ENCODE peak calls at places on chromosome 4, in seven cellular contexts. One of them, this sample, is unnamed.

GRCh38 chr4:102713096-102713495 is 47.7 kb downstream of the MANBA start:
- DNase-seq in mesendoderm: peak
- DNase-seq in trophoblast cell: peak
- DNase-seq in IMR-90: peak
- DNase-seq in H9: no peak
- DNase-seq in mesenchymal stem cell: peak
- DNase-seq in H1: no peak
- DNase-seq in this sample: no peak

GRCh38 chr4:151228196-151229119 is 48.5 kb upstream of the PRSS48 start:
- DNase-seq in mesendoderm: no peak
- DNase-seq in trophoblast cell: peak
- DNase-seq in IMR-90: peak
- DNase-seq in H9: no peak
- DNase-seq in mesenchymal stem cell: no peak
- DNase-seq in H1: no peak
- DNase-seq in this sample: no peak

GRCh38 chr4:133151301-133151680 is 2.2 kb downstream of the PCDH10 start:
- DNase-seq in mesendoderm: peak
- DNase-seq in trophoblast cell: no peak
- DNase-seq in IMR-90: no peak
- DNase-seq in H9: no peak
- DNase-seq in mesenchymal stem cell: peak
- DNase-seq in H1: no peak
- DNase-seq in this sample: no peak

GRCh38 chr4:621296-622070 is 3.9 kb upstream of the PDE6B start:
- DNase-seq in mesendoderm: no peak
- DNase-seq in trophoblast cell: no peak
- DNase-seq in IMR-90: no peak
- DNase-seq in H9: no peak
- DNase-seq in mesenchymal stem cell: no peak
- DNase-seq in H1: no peak
- DNase-seq in this sample: no peak

GRCh38 chr4:133152801-133153526 is 3.9 kb downstream of the PCDH10 start:
- DNase-seq in mesendoderm: peak
- DNase-seq in trophoblast cell: no peak
- DNase-seq in IMR-90: no peak
- DNase-seq in H9: peak
- DNase-seq in mesenchymal stem cell: peak
- DNase-seq in H1: no peak
- DNase-seq in this sample: no peak

GRCh38 chr4:73257995-73258667 is 467 bp downstream of the ANKRD17 start:
- DNase-seq in mesendoderm: peak
- DNase-seq in trophoblast cell: peak
- DNase-seq in IMR-90: peak
- DNase-seq in H9: peak
- DNase-seq in mesenchymal stem cell: peak
- DNase-seq in H1: no peak
- DNase-seq in this sample: peak

GRCh38 chr4:142035556-142035955 is 399.2 kb downstream of the IL15 start:
- DNase-seq in mesendoderm: no peak
- DNase-seq in trophoblast cell: no peak
- DNase-seq in IMR-90: peak
- DNase-seq in H9: no peak
- DNase-seq in mesenchymal stem cell: no peak
- DNase-seq in H1: no peak
- DNase-seq in this sample: no peak

GRCh38 chr4:4387531-4388311 is 819 bp downstream of the NSG1 start:
- DNase-seq in mesendoderm: no peak
- DNase-seq in trophoblast cell: peak
- DNase-seq in IMR-90: no peak
- DNase-seq in H9: no peak
- DNase-seq in mesenchymal stem cell: peak
- DNase-seq in H1: no peak
- DNase-seq in this sample: no peak

GRCh38 chr4:47287735-47288134 is 175.8 kb downstream of the COMMD8 start:
- DNase-seq in mesendoderm: peak
- DNase-seq in trophoblast cell: peak
- DNase-seq in IMR-90: peak
- DNase-seq in H9: no peak
- DNase-seq in mesenchymal stem cell: peak
- DNase-seq in H1: no peak
- DNase-seq in this sample: no peak

GRCh38 chr4:118749347-118749988 is 64.3 kb downstream of the METTL14 start:
- DNase-seq in mesendoderm: no peak
- DNase-seq in trophoblast cell: no peak
- DNase-seq in IMR-90: no peak
- DNase-seq in H9: no peak
- DNase-seq in mesenchymal stem cell: no peak
- DNase-seq in H1: no peak
- DNase-seq in this sample: no peak

GRCh38 chr4:36917413-36917812 is 327.1 kb upstream of the NWD2 start:
- DNase-seq in mesendoderm: no peak
- DNase-seq in trophoblast cell: no peak
- DNase-seq in IMR-90: no peak
- DNase-seq in H9: no peak
- DNase-seq in mesenchymal stem cell: no peak
- DNase-seq in H1: no peak
- DNase-seq in this sample: no peak

GRCh38 chr4:126611900-126612299 is 1020.9 kb upstream of the INTU start:
- DNase-seq in mesendoderm: no peak
- DNase-seq in trophoblast cell: no peak
- DNase-seq in IMR-90: peak
- DNase-seq in H9: no peak
- DNase-seq in mesenchymal stem cell: peak
- DNase-seq in H1: no peak
- DNase-seq in this sample: no peak

GRCh38 chr4:150582101-150582565 is at the start of gene MAB21L2:
- DNase-seq in mesendoderm: peak
- DNase-seq in trophoblast cell: no peak
- DNase-seq in IMR-90: peak
- DNase-seq in H9: peak
- DNase-seq in mesenchymal stem cell: peak
- DNase-seq in H1: no peak
- DNase-seq in this sample: peak

GRCh38 chr4:40865696-40866095 is 115.9 kb downstream of the NSUN7 start:
- DNase-seq in mesendoderm: no peak
- DNase-seq in trophoblast cell: no peak
- DNase-seq in IMR-90: no peak
- DNase-seq in H9: no peak
- DNase-seq in mesenchymal stem cell: peak
- DNase-seq in H1: no peak
- DNase-seq in this sample: no peak

GRCh38 chr4:9146967-9147366 is 23.2 kb upstream of the FAM90A26 start:
- DNase-seq in mesendoderm: no peak
- DNase-seq in trophoblast cell: no peak
- DNase-seq in IMR-90: no peak
- DNase-seq in H9: no peak
- DNase-seq in mesenchymal stem cell: no peak
- DNase-seq in H1: no peak
- DNase-seq in this sample: no peak

GRCh38 chr4:142404191-142404611 is 441.9 kb downstream of the INPP4B start:
- DNase-seq in mesendoderm: no peak
- DNase-seq in trophoblast cell: peak
- DNase-seq in IMR-90: peak
- DNase-seq in H9: no peak
- DNase-seq in mesenchymal stem cell: peak
- DNase-seq in H1: no peak
- DNase-seq in this sample: no peak

GRCh38 chr4:22625301-22625700 is 67.4 kb upstream of the GBA3 start:
- DNase-seq in mesendoderm: peak
- DNase-seq in trophoblast cell: peak
- DNase-seq in IMR-90: no peak
- DNase-seq in H9: peak
- DNase-seq in mesenchymal stem cell: peak
- DNase-seq in H1: no peak
- DNase-seq in this sample: peak

GRCh38 chr4:1568855-1569460 is 115.2 kb downstream of the FAM53A start:
- DNase-seq in mesendoderm: no peak
- DNase-seq in trophoblast cell: no peak
- DNase-seq in IMR-90: no peak
- DNase-seq in H9: no peak
- DNase-seq in mesenchymal stem cell: no peak
- DNase-seq in H1: no peak
- DNase-seq in this sample: no peak

GRCh38 chr4:150546286-150546685 is 35.7 kb upstream of the MAB21L2 start:
- DNase-seq in mesendoderm: peak
- DNase-seq in trophoblast cell: no peak
- DNase-seq in IMR-90: no peak
- DNase-seq in H9: no peak
- DNase-seq in mesenchymal stem cell: no peak
- DNase-seq in H1: no peak
- DNase-seq in this sample: peak

GRCh38 chr4:37989398-37990260 is 29.4 kb downstream of the PTTG2 start:
- DNase-seq in mesendoderm: no peak
- DNase-seq in trophoblast cell: no peak
- DNase-seq in IMR-90: no peak
- DNase-seq in H9: no peak
- DNase-seq in mesenchymal stem cell: no peak
- DNase-seq in H1: no peak
- DNase-seq in this sample: no peak
- H3K4ac ChIP-seq in mesendoderm: no peak
- H3K4ac ChIP-seq in trophoblast cell: peak
- H3K4ac ChIP-seq in IMR-90: no peak
- H3K4ac ChIP-seq in H9: no peak
- H3K4ac ChIP-seq in mesenchymal stem cell: no peak
- H3K4ac ChIP-seq in H1: no peak
- H3K4ac ChIP-seq in this sample: no peak

DNA sequence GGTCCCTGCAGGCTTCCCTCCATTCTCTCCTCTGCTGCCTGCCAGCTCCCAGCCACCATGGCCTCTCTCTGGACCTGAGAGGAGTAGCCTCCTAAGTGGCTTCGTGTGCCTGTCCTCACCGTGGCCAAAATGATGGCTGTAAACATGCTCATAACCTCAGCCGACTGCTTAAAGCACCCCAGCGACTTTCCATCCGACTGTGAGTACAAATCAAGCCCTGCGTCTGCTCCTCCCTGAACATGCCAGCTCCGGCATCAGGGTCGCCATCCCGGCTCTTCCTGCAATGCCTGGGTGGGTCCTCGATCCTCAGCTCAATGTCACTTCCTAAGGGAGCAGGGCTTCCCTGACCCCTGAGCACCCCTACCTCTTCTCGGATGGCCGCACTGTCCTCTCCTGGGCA is 3.3 kb upstream of the SORCS2 start:
- DNase-seq in mesendoderm: no peak
- DNase-seq in trophoblast cell: no peak
- DNase-seq in IMR-90: no peak
- DNase-seq in H9: peak
- DNase-seq in mesenchymal stem cell: no peak
- DNase-seq in H1: no peak
- DNase-seq in this sample: no peak
- H3K4ac ChIP-seq in mesendoderm: no peak
- H3K4ac ChIP-seq in trophoblast cell: no peak
- H3K4ac ChIP-seq in IMR-90: no peak
- H3K4ac ChIP-seq in H9: no peak
- H3K4ac ChIP-seq in mesenchymal stem cell: no peak
- H3K4ac ChIP-seq in H1: no peak
- H3K4ac ChIP-seq in this sample: no peak

GRCh38 chr4:93319011-93319410 is 509.5 kb upstream of the ATOH1 start:
- DNase-seq in mesendoderm: no peak
- DNase-seq in trophoblast cell: no peak
- DNase-seq in IMR-90: no peak
- DNase-seq in H9: no peak
- DNase-seq in mesenchymal stem cell: no peak
- DNase-seq in H1: no peak
- DNase-seq in this sample: no peak

GRCh38 chr4:93312299-93312698 is 516.3 kb upstream of the ATOH1 start:
- DNase-seq in mesendoderm: no peak
- DNase-seq in trophoblast cell: no peak
- DNase-seq in IMR-90: no peak
- DNase-seq in H9: no peak
- DNase-seq in mesenchymal stem cell: no peak
- DNase-seq in H1: no peak
- DNase-seq in this sample: no peak

GRCh38 chr4:93317046-93317445 is 511.5 kb upstream of the ATOH1 start:
- DNase-seq in mesendoderm: no peak
- DNase-seq in trophoblast cell: no peak
- DNase-seq in IMR-90: no peak
- DNase-seq in H9: no peak
- DNase-seq in mesenchymal stem cell: no peak
- DNase-seq in H1: no peak
- DNase-seq in this sample: no peak

GRCh38 chr4:93317571-93317970 is 511.0 kb upstream of the ATOH1 start:
- DNase-seq in mesendoderm: no peak
- DNase-seq in trophoblast cell: no peak
- DNase-seq in IMR-90: no peak
- DNase-seq in H9: no peak
- DNase-seq in mesenchymal stem cell: no peak
- DNase-seq in H1: no peak
- DNase-seq in this sample: no peak

DNA sequence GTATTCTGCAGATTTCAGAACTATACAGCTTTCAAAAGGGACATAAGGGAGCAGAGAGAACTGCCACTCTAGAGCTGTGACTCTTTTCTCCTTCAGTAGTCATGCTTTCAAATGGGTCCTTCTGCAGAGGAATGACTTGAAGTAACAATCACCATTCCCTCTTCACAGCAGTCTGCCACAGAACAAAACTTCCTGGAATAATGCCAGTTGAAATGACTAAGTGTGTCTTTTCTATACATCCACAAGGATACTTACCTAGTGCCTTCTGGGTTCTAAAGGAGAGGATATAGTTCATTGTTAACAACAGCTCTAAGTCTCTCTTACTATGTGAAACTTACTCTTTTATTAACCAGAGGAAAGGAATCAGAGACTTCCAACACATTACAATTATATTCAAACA is 515.3 kb upstream of the ATOH1 start:
- DNase-seq in mesendoderm: no peak
- DNase-seq in trophoblast cell: no peak
- DNase-seq in IMR-90: peak
- DNase-seq in H9: no peak
- DNase-seq in mesenchymal stem cell: peak
- DNase-seq in H1: no peak
- DNase-seq in this sample: no peak
- H3K4ac ChIP-seq in mesendoderm: no peak
- H3K4ac ChIP-seq in trophoblast cell: no peak
- H3K4ac ChIP-seq in IMR-90: no peak
- H3K4ac ChIP-seq in H9: no peak
- H3K4ac ChIP-seq in mesenchymal stem cell: no peak
- H3K4ac ChIP-seq in H1: no peak
- H3K4ac ChIP-seq in this sample: no peak

GRCh38 chr4:93174598-93174997 is 654.0 kb upstream of the ATOH1 start:
- DNase-seq in mesendoderm: no peak
- DNase-seq in trophoblast cell: no peak
- DNase-seq in IMR-90: no peak
- DNase-seq in H9: no peak
- DNase-seq in mesenchymal stem cell: no peak
- DNase-seq in H1: no peak
- DNase-seq in this sample: no peak

GRCh38 chr4:93168053-93168452 is 660.5 kb upstream of the ATOH1 start:
- DNase-seq in mesendoderm: no peak
- DNase-seq in trophoblast cell: no peak
- DNase-seq in IMR-90: no peak
- DNase-seq in H9: no peak
- DNase-seq in mesenchymal stem cell: no peak
- DNase-seq in H1: no peak
- DNase-seq in this sample: no peak

GRCh38 chr4:93169966-93170365 is 658.6 kb upstream of the ATOH1 start:
- DNase-seq in mesendoderm: no peak
- DNase-seq in trophoblast cell: no peak
- DNase-seq in IMR-90: no peak
- DNase-seq in H9: no peak
- DNase-seq in mesenchymal stem cell: no peak
- DNase-seq in H1: no peak
- DNase-seq in this sample: no peak
- H3K4ac ChIP-seq in mesendoderm: no peak
- H3K4ac ChIP-seq in trophoblast cell: no peak
- H3K4ac ChIP-seq in IMR-90: no peak
- H3K4ac ChIP-seq in H9: no peak
- H3K4ac ChIP-seq in mesenchymal stem cell: no peak
- H3K4ac ChIP-seq in H1: no peak
- H3K4ac ChIP-seq in this sample: no peak